ENCODE peak calls at places on chromosomes 4 and X, in six cellular contexts. E is GM12878, F is HCT116, I is HepG2, V is K562, P is H1. G is an unnamed sample.

GRCh38 chrX:77742788-77743476 is 43.1 kb downstream of the ATRX start:
- DNase-seq in V (no peak), E (no peak), F (no peak), I (no peak), P (no peak), G (no peak)

GRCh38 chr4:97994765-97995465 is 148.4 kb downstream of the STPG2 start:
- DNase-seq in P (no peak), V (no peak), E (no peak), I (no peak), F (no peak), G (no peak)

GRCh38 chr4:825063-825968 is 613 bp downstream of the CPLX1 start:
- DNase-seq in P (no peak), E (no peak), F (no peak), I (no peak), V (peak; percentile 89), G (no peak)

GRCh38 chr4:48262926-48263325 is 6.7 kb downstream of the TEC start:
- DNase-seq in V (no peak), F (no peak), I (no peak), E (no peak), P (no peak), G (no peak)

GRCh38 chrX:150989420-150989819 is 6.3 kb downstream of the HMGB3 start:
- DNase-seq in I (no peak), F (no peak), V (no peak), P (no peak), E (no peak), G (no peak)

GRCh38 chr4:75036046-75036445 is 103.1 kb downstream of the PARM1 start:
- DNase-seq in I (no peak), P (no peak), F (no peak), E (peak; percentile 23), V (no peak), G (no peak)

GRCh38 chr4:3293410-3294391 is 880 bp downstream of the RGS12 start:
- DNase-seq in E (no peak), V (no peak), P (no peak), F (no peak), I (no peak), G (no peak)

GRCh38 chr4:244471-244870 is 60.8 kb downstream of the ZNF732 start:
- DNase-seq in E (peak; percentile 11), P (peak; percentile 39), I (peak; percentile 21), F (peak; percentile 12), V (peak; percentile 36), G (peak; percentile 22)

GRCh38 chr4:189385098-189385497 is 555.6 kb upstream of the FRG1 start:
- DNase-seq in V (no peak), P (no peak), F (no peak), E (no peak), I (peak; percentile 79), G (no peak)

GRCh38 chrX:8946488-8947050 is 87.4 kb downstream of the FAM9B start:
- DNase-seq in F (no peak), P (no peak), I (no peak), E (no peak), V (no peak), G (no peak)

GRCh38 chr4:43243433-43244116 is 351.1 kb downstream of the GRXCR1 start:
- DNase-seq in F (no peak), P (no peak), E (no peak), I (no peak), V (no peak), G (no peak)

GRCh38 chr4:86307432-86307831 is 52.4 kb downstream of the MAPK10 start:
- DNase-seq in F (no peak), I (no peak), P (no peak), V (no peak), E (no peak), G (no peak)

DNA sequence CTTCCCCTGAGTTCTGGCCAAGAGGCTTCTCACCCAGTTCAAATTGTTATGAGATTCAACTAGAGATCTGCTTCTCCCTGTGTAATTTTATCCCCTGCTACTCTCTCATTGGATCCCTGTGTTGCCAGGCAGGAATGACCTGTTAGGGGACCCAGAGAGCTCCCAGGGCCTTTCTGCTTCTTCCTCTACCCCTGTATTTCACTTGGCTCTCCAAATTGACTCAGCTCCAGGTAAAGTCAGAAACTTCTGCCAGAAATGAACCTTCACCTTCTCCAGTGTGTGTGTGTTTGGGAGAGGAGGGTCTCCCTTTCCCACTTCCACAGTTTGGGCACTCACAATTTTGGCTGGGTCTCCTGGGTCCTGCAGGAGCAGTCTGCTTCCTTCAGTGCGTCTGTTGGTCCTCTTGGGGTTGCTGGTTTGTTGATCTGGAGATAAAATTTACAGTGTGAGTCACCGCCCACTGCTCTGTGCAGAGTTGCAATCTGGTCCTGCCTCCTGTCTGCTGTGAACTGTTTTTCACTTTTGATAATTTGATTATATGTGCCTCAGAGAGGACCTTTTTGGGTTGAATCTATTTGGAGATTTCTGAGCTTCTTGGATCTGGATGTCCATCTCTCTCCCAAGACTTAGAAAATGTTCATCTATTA is 112.4 kb upstream of the EDA2R start:
- DNase-seq in V (no peak), P (no peak), F (no peak), I (no peak), E (no peak), G (no peak)
- TF ChIP-seq ZNF274 in V (no peak), P (no peak), F (no peak), I (no peak), E (no peak), G (no peak)

DNA sequence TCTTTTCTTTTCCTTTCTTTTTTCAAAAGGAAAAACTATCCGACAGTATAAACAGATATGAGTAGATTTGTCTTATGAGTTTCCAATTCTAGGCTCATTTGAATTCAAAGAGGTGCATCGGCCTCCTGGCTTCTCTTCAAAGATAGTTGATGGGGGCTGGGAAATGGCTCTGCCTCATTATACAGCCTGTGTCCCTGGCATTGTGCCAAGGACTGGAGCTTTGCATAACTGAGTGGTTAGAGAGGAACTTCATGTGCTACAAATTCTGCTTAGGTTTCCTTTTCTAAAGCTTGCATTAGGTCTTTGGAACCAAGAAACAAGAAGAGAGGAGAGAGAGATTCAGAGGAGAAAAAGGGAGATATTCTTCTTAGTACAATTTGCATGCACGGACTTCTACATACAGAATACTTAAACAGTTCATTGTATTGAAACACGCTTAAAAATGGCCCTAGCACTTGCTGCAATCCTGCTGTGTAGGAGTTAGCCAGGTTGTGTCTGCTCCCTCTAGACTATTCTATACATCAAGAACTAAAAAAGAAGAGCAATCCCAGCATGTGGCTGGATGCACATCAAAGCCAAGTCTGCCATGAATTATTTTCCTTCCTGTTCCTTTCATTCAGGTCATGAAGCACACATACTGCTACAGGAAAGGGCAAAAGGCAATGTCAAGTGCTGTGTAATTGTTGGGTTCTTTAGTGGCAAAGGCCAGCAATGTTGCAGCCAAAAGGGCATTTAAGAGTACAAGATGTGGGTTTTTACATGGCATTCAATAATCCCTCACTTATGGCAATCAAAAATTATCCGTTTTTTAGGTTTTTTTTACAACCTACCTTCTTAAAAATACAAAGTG is 70.9 kb downstream of the INTS12 start:
- DNase-seq in I (peak; percentile 4), E (peak; percentile 45), P (no peak), F (no peak), V (no peak), G (peak; percentile 39)
- H3K9ac ChIP-seq in I (no peak overlapping the region), E (no peak overlapping the region), P (no peak overlapping the region), F (no peak overlapping the region), V (no peak overlapping the region), G (no peak overlapping the region)

DNA sequence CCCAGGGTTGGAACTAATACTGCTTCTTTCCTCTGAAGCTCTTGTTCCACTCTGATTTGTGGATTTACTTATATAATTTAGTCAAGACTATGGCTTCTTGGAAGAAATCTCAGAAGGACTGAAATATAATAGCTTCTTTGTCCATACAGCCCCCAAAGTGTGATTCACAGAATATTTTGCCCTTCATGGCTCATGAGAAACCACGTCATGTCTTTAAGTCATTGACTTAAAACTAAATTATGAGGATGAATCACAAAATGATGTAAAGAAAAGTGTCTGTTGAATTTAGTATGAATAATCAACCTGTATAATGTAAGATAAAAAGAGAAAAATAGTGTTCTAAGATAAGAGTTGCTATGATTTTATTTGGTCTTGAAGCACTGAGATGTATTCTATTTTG is 43.3 kb upstream of the AGA start:
- DNase-seq in E (no peak), V (no peak), P (no peak), I (no peak), F (no peak), G (no peak)
- TF ChIP-seq ZNF274 in E (no peak), V (no peak), P (no peak), I (no peak), F (no peak), G (no peak)

DNA sequence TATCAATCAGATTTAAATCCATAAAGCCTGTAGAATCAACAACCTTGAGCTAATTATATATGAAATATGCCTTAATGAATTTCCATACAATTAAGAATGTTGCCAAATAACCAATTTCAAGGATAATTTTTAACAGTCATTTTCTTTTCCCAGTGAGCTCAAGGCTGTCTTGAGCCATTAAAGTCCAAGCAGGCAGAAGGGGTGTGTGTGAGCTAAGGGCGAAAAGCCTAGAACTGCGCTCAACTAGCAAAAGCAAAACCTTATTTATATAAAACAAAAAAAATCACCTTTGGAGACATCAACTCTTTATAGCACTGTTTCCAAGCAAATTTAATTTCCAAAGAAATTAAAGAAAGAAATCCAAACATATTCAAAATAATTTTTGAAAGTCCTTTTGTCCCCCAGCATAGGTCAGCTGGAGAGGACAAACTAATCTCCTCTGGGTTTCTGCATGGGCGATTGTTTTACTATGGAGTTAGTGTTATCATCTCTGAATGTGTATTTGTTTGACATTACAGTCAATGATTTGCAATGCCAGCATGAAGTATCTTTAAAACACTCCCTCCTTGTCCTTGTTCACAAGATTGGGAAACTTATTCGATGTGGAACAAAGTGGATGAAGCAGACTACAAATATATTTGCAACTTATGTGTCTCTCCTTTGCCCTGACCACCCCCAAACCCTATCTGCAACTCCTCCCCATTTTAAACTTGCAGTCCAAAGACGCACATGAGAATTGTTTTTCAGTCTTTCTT is 1.3 kb upstream of the PITX2 start:
- DNase-seq in V (no peak), P (no peak), E (no peak), I (no peak), F (no peak), G (no peak)
- H3K9ac ChIP-seq in V (no peak overlapping the region), P (no peak overlapping the region), E (no peak overlapping the region), I (no peak overlapping the region), F (no peak overlapping the region), G (no peak overlapping the region)